ENCODE peak calls at places on chromosomes 6 and 20, in seven cellular contexts. W is H1, N is GM12892, P is HepG2, B is SK-N-SH, J is K562, L is GM12878. V is an unnamed sample.

GRCh38 chr20:36854343-36855240 is 21.3 kb upstream of the TLDC2 start:
- DNase-seq in W (no peak), J (no peak), P (no peak), N (no peak), B (no peak), L (no peak), V (no peak)

GRCh38 chr6:103236923-103237322 is 1622.8 kb downstream of the HACE1 start:
- DNase-seq in W (no peak), N (no peak), L (no peak), B (no peak), P (no peak), J (no peak), V (no peak)

GRCh38 chr6:5968817-5969726 is 37.7 kb downstream of the NRN1 start:
- DNase-seq in L (no peak), W (no peak), P (no peak), J (no peak), B (no peak), N (no peak), V (no peak)

GRCh38 chr6:157597461-157598312 is 216.7 kb downstream of the ZDHHC14 start:
- DNase-seq in J (peak), L (no peak), N (no peak), B (peak), W (no peak), P (peak), V (peak)

GRCh38 chr6:26317503-26317902 is 47.5 kb upstream of the BTN3A2 start:
- DNase-seq in P (no peak), N (no peak), L (no peak), J (no peak), B (no peak), W (no peak), V (no peak)

GRCh38 chr6:162610351-162610750 is 117.2 kb downstream of the PRKN start:
- DNase-seq in N (no peak), L (no peak), P (no peak), W (no peak), B (no peak), J (no peak), V (no peak)

GRCh38 chr6:2164481-2164880 is 80.9 kb downstream of the GMDS start:
- DNase-seq in B (no peak), N (no peak), P (no peak), W (no peak), J (no peak), L (no peak), V (no peak)

GRCh38 chr6:35090734-35091133 is 50.4 kb downstream of the TCP11 start:
- DNase-seq in J (no peak), N (no peak), P (no peak), B (no peak), W (no peak), L (no peak), V (no peak)

GRCh38 chr20:46974669-46975434 is 80.2 kb downstream of the EYA2 start:
- DNase-seq in B (no peak), W (no peak), J (no peak), L (no peak), P (no peak), N (no peak), V (no peak)

GRCh38 chr6:45791600-45792168 is 224.0 kb downstream of the CLIC5 start:
- DNase-seq in J (no peak), L (no peak), W (no peak), B (no peak), N (no peak), P (no peak), V (no peak)

GRCh38 chr6:9537381-9537780 is 877.5 kb downstream of the TFAP2A start:
- DNase-seq in P (no peak), W (no peak), J (no peak), B (no peak), L (no peak), N (no peak), V (no peak)

GRCh38 chr6:9527679-9528286 is 887.1 kb downstream of the TFAP2A start:
- DNase-seq in L (no peak), W (no peak), B (no peak), N (no peak), P (no peak), J (no peak), V (no peak)

GRCh38 chr6:9535106-9535505 is 879.8 kb downstream of the TFAP2A start:
- DNase-seq in B (no peak), P (no peak), J (no peak), W (no peak), N (no peak), L (no peak), V (no peak)

GRCh38 chr6:9532621-9533557 is 882.0 kb downstream of the TFAP2A start:
- DNase-seq in W (no peak), N (no peak), P (no peak), J (no peak), L (no peak), B (no peak), V (no peak)
- TF ChIP-seq POLR2AphosphoS5 in W (no peak), N (no peak), P (no peak), J (no peak), L (no peak), B (no peak), V (no peak)

GRCh38 chr20:5843054-5843731 is 93.0 kb downstream of the SHLD1 start:
- DNase-seq in B (no peak), J (no peak), P (no peak), L (peak), W (no peak), N (peak), V (no peak)

GRCh38 chr20:5844063-5844681 is 94.0 kb downstream of the SHLD1 start:
- DNase-seq in J (peak), B (no peak), N (peak), W (no peak), P (peak), L (peak), V (peak)

GRCh38 chr20:5842465-5842864 is 92.3 kb downstream of the SHLD1 start:
- DNase-seq in P (no peak), J (no peak), W (no peak), L (no peak), B (no peak), N (no peak), V (no peak)

GRCh38 chr20:5845686-5846651 is 95.8 kb downstream of the SHLD1 start:
- DNase-seq in N (no peak), B (peak), W (no peak), J (no peak), P (no peak), L (peak), V (no peak)

DNA sequence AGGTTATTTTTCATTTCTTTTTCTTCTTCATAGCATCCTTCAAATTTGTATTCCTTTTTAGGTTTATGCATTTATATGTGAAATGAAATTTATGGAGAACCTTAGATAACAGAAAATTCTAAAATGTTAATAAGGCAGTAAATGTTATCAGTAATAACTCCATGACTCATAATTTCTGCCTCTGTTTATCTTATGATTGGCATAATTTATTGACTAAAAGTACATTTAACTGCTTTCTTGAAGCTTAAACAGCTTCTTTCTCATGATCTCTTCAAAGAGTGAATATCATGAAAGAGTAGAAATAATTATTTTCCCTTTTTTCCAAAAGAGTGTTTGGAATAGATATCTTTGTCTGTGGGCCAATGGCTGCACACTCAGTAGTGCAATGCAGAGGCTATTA is 91.3 kb downstream of the SHLD1 start:
- DNase-seq in J (no peak), L (no peak), W (no peak), B (no peak), N (no peak), P (no peak), V (no peak)
- TF ChIP-seq TAF1 in J (no peak), L (no peak), W (no peak), B (no peak), N (no peak), P (no peak), V (no peak)

DNA sequence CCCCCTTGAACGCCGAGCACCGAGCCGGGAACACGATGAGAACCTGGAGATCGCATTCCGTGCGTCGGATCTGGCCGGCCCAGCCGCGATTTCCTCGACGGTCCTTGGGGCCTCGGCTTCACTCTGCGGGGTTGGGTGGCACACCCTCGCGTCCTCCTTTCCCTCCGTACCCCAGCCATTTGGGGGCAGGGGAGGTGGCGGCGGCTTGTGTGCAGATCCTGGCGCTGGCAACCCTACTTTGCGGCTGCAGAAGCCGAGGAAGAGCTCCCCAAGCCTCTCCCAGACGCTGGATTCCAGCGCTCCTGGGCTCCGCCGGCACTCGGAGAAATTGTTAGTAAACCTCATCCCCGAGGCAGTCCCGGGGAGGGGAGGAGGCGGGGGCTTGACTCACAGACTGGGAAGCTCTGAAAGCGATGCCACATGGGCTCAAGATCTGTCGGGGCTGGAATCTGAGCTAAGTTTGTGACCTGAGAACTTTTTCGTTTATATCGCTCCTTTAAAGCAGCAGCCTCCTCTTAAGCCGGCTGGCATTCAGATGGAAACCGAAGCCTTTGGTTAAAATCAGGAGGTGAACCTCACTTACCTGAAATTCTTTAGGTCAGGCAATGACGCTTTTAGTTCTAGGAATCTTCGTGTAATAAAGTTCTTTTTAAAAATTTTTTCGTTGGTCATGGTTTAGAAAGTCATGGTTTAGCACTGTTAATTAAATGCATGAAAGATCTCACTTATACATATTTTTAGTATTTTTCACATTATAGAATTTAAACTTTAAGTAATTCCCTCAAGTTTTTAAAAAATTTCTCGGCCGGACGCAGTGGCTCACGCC is 850 bp downstream of the DSE start:
- DNase-seq in N (peak), B (peak), L (no peak), P (no peak), W (peak), J (no peak), V (peak)
- TF ChIP-seq POLR2AphosphoS5 in N (no peak), B (peak), L (no peak), P (no peak), W (peak), J (no peak), V (no peak)

DNA sequence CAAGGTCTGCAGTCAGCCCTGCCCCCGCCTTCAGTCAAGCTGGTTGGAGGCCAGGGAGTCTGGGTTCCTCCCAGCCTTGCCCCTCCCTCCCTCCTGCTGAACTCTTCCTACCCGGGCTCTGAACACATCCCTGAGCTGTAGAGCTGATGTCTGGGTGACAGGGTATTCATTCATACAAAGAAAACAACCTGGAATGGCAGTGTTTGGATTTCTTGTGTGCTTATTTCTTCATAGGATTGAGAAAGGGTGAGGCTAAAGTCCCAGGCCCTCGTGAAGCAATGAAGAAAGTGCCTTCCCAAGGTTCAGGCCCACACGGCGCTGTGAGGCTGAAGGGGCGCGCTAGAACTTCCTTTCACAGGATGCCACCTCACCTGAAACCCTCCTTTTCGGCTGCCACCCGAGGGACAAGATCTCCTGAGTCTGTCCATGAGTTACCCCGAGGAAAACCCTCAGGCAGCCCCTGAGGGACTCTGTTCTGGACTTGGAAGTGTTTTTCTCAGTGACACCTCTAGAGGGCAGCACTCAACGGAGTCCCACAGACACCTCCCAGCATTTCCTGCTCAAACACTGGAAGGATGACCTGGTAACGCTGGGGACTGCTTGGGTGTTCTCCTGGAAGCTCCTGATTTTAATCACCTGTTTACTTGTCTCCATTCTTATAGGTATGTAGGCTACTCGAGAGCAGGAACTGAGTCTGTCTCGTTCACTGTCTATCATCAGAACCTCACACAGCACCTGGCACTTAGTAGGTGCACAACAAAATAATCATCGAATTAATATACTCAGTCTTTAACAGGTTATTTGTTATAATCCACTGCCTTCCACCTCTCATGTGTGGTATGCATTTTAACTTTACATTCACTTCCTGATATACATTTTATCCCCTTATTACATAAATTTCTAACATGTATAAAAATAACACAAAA is 11.8 kb upstream of the GSTA1 start:
- DNase-seq in J (peak), W (peak), L (no peak), B (peak), P (peak), N (peak), V (peak)
- TF ChIP-seq TAF1 in J (no peak), W (no peak), L (no peak), B (no peak), P (no peak), N (no peak), V (no peak)

DNA sequence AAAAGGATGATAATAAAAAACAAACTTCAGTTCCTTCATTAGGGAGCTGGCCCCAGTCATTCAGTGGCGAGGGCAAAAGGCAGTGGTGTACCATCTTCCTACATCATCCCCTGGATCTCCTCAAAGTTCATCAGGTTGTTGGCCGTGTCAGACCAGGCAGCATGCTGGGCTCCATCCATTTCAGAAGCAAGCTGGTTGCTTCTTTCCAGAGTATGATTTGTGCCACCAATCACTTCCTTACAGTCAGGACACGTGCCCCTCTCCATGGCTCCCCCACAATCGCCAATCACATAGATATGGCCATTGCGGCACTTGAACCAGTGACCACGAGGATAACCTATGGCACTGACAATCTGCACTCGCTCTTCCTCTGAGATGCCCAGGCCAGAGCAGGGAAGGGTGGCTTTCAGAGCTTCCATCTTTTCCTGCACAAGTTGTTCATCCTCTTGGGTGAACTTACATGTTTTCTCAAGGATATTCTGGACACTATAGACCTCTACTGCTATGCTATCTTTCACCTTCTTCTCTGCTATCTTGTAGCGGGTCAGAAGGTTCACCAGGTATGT is 28.0 kb downstream of the DDX27 start:
- DNase-seq in P (no peak), W (no peak), J (no peak), L (no peak), N (no peak), B (no peak), V (no peak)
- TF ChIP-seq POLR2AphosphoS5 in P (no peak), W (no peak), J (no peak), L (peak), N (peak), B (no peak), V (no peak)